ENCODE peak calls at places on chromosome X, in four cellular contexts. O is GM12878, K is K562, X is A549. E is an unnamed sample.

GRCh38 chrX:7574325-7574724 is 268.6 kb upstream of the VCX start:
- DNase-seq in O (no peak), K (peak; percentile 0), X (no peak), E (no peak)

GRCh38 chrX:7263961-7264360 is 116.0 kb upstream of the PUDP start:
- DNase-seq in O (no peak), K (no peak), X (no peak), E (no peak)

GRCh38 chrX:129574214-129574613 is 34.2 kb downstream of the OCRL start:
- DNase-seq in O (no peak), K (no peak), X (no peak), E (no peak)

GRCh38 chrX:136635235-136635634 is 12.7 kb upstream of the CD40LG start:
- DNase-seq in O (peak; percentile 51), K (no peak), X (no peak), E (no peak)

GRCh38 chrX:119407681-119408080 is 8.5 kb downstream of the SLC25A43 start:
- DNase-seq in O (no peak), K (no peak), X (no peak), E (peak; percentile 30)

GRCh38 chrX:67961516-67961915 is 417.7 kb downstream of the AR start:
- DNase-seq in O (no peak), K (no peak), X (no peak), E (no peak)

GRCh38 chrX:109774706-109775105 is 41.6 kb upstream of the ACSL4 start:
- DNase-seq in O (peak; percentile 50), K (peak; percentile 64), X (peak; percentile 11), E (peak; percentile 77)

GRCh38 chrX:110086916-110087484 is 84.1 kb downstream of the TMEM164 start:
- DNase-seq in O (no peak), K (peak; percentile 58), X (peak; percentile 72), E (peak; percentile 96)

GRCh38 chrX:112163916-112164315 is 81.3 kb upstream of the TRPC5 start:
- DNase-seq in O (no peak), K (no peak), X (no peak), E (peak; percentile 49)

GRCh38 chrX:110703641-110704040 is 92.0 kb downstream of the CHRDL1 start:
- DNase-seq in O (no peak), K (no peak), X (no peak), E (no peak)

GRCh38 chrX:96372313-96373046 is 312.2 kb upstream of the DIAPH2 start:
- DNase-seq in O (no peak), K (peak; percentile 3), X (peak; percentile 17), E (peak; percentile 70)

GRCh38 chrX:139113682-139114081 is 402.2 kb upstream of the FGF13 start:
- DNase-seq in O (no peak), K (peak; percentile 31), X (no peak), E (no peak)

GRCh38 chrX:10167573-10167972 is 10.8 kb downstream of the CLCN4 start:
- DNase-seq in O (peak; percentile 15), K (no peak), X (no peak), E (no peak)

DNA sequence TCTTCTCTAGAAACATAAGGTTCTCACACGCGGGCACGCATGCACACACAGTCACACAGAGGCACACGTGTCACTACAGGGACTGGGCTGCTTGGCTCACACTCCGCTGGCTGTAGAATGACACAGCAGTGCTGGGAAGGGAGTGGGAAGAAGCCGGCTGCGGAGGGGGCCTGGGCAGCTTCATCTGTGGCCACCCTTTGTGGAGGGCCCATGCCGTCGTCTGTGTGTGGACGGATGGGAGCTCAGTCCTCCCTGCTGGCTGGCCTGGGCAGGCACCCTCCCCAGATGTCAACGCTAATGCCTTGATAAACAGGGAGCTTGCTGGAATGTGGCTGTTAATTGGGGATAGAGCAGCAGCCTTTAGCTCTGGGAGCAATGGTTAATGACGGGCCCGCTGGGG is 621.2 kb downstream of the BCOR start:
- DNase-seq in O (no peak), K (peak; percentile 31), X (no peak), E (no peak)
- TF ChIP-seq ELK1 in O (no peak), K (no peak), X (no peak), E (no peak)

GRCh38 chrX:71872542-71873458 is 37.8 kb upstream of the NHSL2 start:
- DNase-seq in O (no peak), K (no peak), X (no peak), E (no peak)

GRCh38 chrX:71867680-71868079 is 43.0 kb upstream of the NHSL2 start:
- DNase-seq in O (no peak), K (no peak), X (no peak), E (no peak)

GRCh38 chrX:71873459-71873833 is 37.2 kb upstream of the NHSL2 start:
- DNase-seq in O (no peak), K (no peak), X (no peak), E (no peak)

GRCh38 chrX:71871367-71871766 is 39.3 kb upstream of the NHSL2 start:
- DNase-seq in O (no peak), K (no peak), X (no peak), E (peak; percentile 31)

GRCh38 chrX:71870337-71871098 is 40.1 kb upstream of the NHSL2 start:
- DNase-seq in O (no peak), K (peak; percentile 26), X (peak; percentile 16), E (no peak)
- TF ChIP-seq ELK1 in O (no peak), K (no peak), X (no peak), E (no peak)

DNA sequence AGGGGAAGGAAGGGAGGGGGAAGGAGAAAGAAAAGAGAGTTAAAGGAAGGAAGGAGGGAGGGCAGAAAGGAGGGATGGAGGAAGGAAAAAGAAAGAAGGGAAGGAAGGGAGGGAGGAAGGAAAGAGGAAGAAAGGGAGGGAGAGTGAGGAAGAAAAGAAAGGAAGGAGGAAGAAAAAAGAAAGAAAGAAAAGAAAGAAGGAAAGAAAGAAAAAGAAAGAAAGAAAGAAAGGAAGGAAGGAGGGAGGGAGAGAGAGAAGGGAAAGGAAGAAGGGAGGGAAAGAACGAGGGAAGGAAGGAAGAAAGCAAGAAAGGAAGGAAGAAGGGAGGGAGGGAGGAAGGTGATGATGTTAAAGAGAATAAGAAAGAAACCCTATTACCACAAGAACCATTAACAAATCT is 150.6 kb downstream of the MXRA5 start:
- DNase-seq in O (no peak), K (no peak), X (no peak), E (no peak)
- TF ChIP-seq ELK1 in O (no peak), K (no peak), X (no peak), E (no peak)

GRCh38 chrX:40177489-40177888 is 79.7 kb upstream of the BCOR start:
- DNase-seq in O (no peak), K (no peak), X (no peak), E (no peak)

GRCh38 chrX:40176979-40177430 is 79.2 kb upstream of the BCOR start:
- DNase-seq in O (no peak), K (no peak), X (no peak), E (no peak)

GRCh38 chrX:40175416-40176255 is 77.9 kb upstream of the BCOR start:
- DNase-seq in O (no peak), K (peak; percentile 91), X (peak; percentile 13), E (no peak)

GRCh38 chrX:40174594-40175415 is 77.0 kb upstream of the BCOR start:
- DNase-seq in O (no peak), K (peak; percentile 44), X (no peak), E (no peak)

GRCh38 chrX:40176256-40176978 is 78.7 kb upstream of the BCOR start:
- DNase-seq in O (no peak), K (peak; percentile 73), X (peak; percentile 44), E (no peak)
- TF ChIP-seq ELK1 in O (no peak), K (no peak), X (no peak), E (no peak)

DNA sequence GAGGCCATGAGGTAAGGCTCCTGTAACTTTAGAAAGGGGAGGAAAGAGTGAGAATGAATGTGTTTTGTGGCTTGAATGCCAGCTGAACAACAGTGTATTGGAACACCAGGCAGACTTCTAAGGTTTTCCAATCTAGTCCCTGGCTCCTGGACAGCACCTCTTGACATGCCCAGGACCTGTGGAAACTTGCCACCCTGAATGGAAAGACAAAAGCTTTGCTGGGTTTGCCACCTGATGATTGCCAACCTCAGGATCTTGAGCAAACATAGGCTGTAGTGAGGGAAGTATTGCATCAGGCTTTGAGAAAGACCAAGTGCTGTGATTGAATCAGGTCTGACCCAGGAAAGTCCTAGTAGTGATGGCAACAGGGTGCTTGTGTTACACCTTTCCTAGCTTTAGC is 1393.1 kb upstream of the DIAPH2 start:
- DNase-seq in O (no peak), K (no peak), X (no peak), E (no peak)
- TF ChIP-seq ELK1 in O (no peak), K (no peak), X (no peak), E (no peak)

GRCh38 chrX:1213971-1214370 is 1.5 kb upstream of the CRLF2 start:
- DNase-seq in O (no peak), K (no peak), X (no peak), E (no peak)

GRCh38 chrX:1215123-1215823 is 2.8 kb upstream of the CRLF2 start:
- DNase-seq in O (no peak), K (no peak), X (no peak), E (no peak)

GRCh38 chrX:1210844-1211243 is 1.6 kb downstream of the CRLF2 start:
- DNase-seq in O (no peak), K (no peak), X (no peak), E (no peak)

GRCh38 chrX:1207496-1208025 is 4.9 kb downstream of the CRLF2 start:
- DNase-seq in O (no peak), K (no peak), X (no peak), E (no peak)

DNA sequence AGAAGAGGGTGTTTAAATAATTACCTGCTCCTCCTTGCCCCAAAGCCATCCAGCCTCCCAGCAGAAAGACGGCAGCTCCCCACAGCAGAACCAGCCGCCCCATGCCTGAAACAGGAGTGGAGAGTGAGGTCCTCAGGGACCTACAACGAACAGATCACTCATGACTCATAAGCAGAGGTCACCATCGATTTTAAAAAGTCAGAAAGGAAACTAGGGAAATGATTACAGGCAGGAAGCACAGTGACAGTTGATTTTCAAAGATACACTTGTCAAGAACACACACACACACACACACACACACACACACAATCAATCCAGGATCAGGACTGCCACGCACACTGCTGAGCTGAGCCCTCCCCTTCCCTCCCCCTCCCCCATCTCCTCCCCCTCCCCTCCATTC is at the start of gene CRLF2:
- DNase-seq in O (peak; percentile 77), K (no peak), X (peak; percentile 54), E (no peak)
- TF ChIP-seq ELK1 in O (no peak), K (no peak), X (no peak), E (no peak)

DNA sequence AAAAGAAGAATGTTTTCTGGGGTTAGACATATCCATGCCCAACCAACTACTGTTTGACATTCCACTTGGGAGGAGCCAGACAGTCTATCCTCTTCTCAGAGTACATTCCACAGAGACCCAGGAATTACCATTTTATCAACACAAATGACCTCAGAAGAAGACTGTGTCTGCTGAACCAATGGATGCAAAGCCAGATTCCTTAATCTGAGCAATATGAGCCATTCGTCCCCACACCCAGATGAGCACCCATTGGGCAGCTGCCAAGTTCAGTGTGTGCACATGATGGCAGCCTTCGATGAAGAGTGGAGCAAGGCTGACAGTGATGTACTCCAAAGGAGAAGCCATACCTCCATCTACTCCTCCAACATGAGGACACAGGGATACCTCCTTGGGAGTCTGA is 111.3 kb downstream of the ZNF674 start:
- DNase-seq in O (no peak), K (no peak), X (no peak), E (peak; percentile 52)
- TF ChIP-seq ELK1 in O (no peak), K (no peak), X (no peak), E (no peak)